ENCODE peak calls at places on chromosomes 7 and 10, in seven cellular contexts. U is CD4-positive, alpha-beta memory T cell; Q is right atrium auricular region; M is GM23248; O is uterus; E is CD8-positive, alpha-beta T cell; R is neural progenitor cell. W is an unnamed sample.

GRCh38 chr7:42611529-42611928 is 300.3 kb downstream of the C7orf25 start:
- DNase-seq in R (no peak), Q (no peak), E (no peak), U (no peak), M (no peak), O (no peak), W (no peak)

GRCh38 chr7:117068511-117069155 is 115.3 kb downstream of the ST7 start:
- DNase-seq in R (no peak), U (peak; percentile 14), O (no peak), E (no peak), Q (no peak), M (no peak), W (no peak)

GRCh38 chr10:11255156-11255555 is 237.5 kb downstream of the CELF2 start:
- DNase-seq in M (no peak), U (no peak), Q (no peak), R (no peak), E (no peak), O (no peak), W (no peak)

GRCh38 chr10:125003146-125003900 is 61.4 kb downstream of the ZRANB1 start:
- DNase-seq in O (peak; percentile 15), U (no peak), Q (no peak), R (no peak), M (no peak), E (no peak), W (no peak)

GRCh38 chr10:110208614-110209398 is 1.4 kb downstream of the MXI1 start:
- DNase-seq in M (peak; percentile 77), O (peak; percentile 48), R (peak; percentile 46), E (peak; percentile 25), Q (no peak), U (no peak), W (no peak)

GRCh38 chr10:30186371-30186875 is 127.0 kb upstream of the JCAD start:
- DNase-seq in Q (no peak), R (peak; percentile 16), U (no peak), M (peak; percentile 46), O (peak; percentile 26), E (no peak), W (no peak)

GRCh38 chr10:88390041-88390440 is 193.1 kb downstream of the RNLS start:
- DNase-seq in M (no peak), Q (no peak), U (no peak), O (no peak), E (no peak), R (no peak), W (peak; percentile 68)

GRCh38 chr10:7411671-7412481 is 1.0 kb upstream of the SFMBT2 start:
- DNase-seq in Q (no peak), U (no peak), O (no peak), M (no peak), R (peak; percentile 55), E (no peak), W (peak; percentile 57)

GRCh38 chr10:4945706-4946348 is 17.4 kb upstream of the AKR1C1 start:
- DNase-seq in U (no peak), R (no peak), Q (no peak), O (no peak), M (peak; percentile 3), E (no peak), W (no peak)

GRCh38 chr10:29623797-29624196 is 11.0 kb downstream of the SVIL start:
- DNase-seq in U (no peak), R (no peak), O (no peak), E (no peak), Q (no peak), M (no peak), W (no peak)

GRCh38 chr10:43316988-43317387 is 50.1 kb upstream of the RASGEF1A start:
- DNase-seq in O (no peak), Q (no peak), E (no peak), U (no peak), M (no peak), R (no peak), W (no peak)

GRCh38 chr10:209357-209756 is 74.1 kb downstream of the ZMYND11 start:
- DNase-seq in E (no peak), R (no peak), Q (no peak), M (peak; percentile 21), O (no peak), U (no peak), W (peak; percentile 8)

GRCh38 chr7:30973292-30973691 is 9.5 kb downstream of the GHRHR start:
- DNase-seq in U (no peak), E (no peak), Q (peak; percentile 16), R (no peak), O (no peak), M (no peak), W (no peak)

GRCh38 chr7:25032774-25033743 is 53.1 kb upstream of the OSBPL3 start:
- DNase-seq in O (no peak), E (no peak), M (peak; percentile 59), U (no peak), R (no peak), Q (no peak), W (peak; percentile 31)

GRCh38 chr10:31320598-31321211 is 1.7 kb downstream of the ZEB1 start:
- DNase-seq in E (peak; percentile 13), Q (peak; percentile 66), U (no peak), O (peak; percentile 64), R (peak; percentile 70), M (peak; percentile 67), W (peak; percentile 42)

GRCh38 chr10:4658777-4659176 is 167.2 kb upstream of the AKR1E2 start:
- DNase-seq in O (no peak), M (no peak), E (no peak), Q (no peak), U (no peak), R (no peak), W (no peak)

GRCh38 chr7:18684899-18685298 is 189.3 kb downstream of the HDAC9 start:
- DNase-seq in Q (no peak), R (no peak), U (no peak), E (no peak), O (no peak), M (no peak), W (no peak)

GRCh38 chr10:30413996-30414576 is 19.9 kb upstream of the MAP3K8 start:
- DNase-seq in Q (no peak), R (peak; percentile 57), M (peak; percentile 83), E (no peak), O (no peak), U (peak; percentile 46), W (peak; percentile 61)

GRCh38 chr7:16106869-16107268 is 314.5 kb downstream of the CRPPA start:
- DNase-seq in Q (no peak), O (no peak), U (no peak), M (no peak), R (no peak), E (no peak), W (no peak)

GRCh38 chr7:49089717-49090116 is 165.4 kb downstream of the CDC14C start:
- DNase-seq in E (no peak), U (no peak), M (no peak), O (no peak), Q (no peak), R (peak; percentile 17), W (peak; percentile 88)

GRCh38 chr7:154965014-154965413 is 37.9 kb downstream of the PAXIP1 start:
- DNase-seq in E (no peak), M (no peak), O (no peak), U (no peak), R (no peak), Q (no peak), W (no peak)

DNA sequence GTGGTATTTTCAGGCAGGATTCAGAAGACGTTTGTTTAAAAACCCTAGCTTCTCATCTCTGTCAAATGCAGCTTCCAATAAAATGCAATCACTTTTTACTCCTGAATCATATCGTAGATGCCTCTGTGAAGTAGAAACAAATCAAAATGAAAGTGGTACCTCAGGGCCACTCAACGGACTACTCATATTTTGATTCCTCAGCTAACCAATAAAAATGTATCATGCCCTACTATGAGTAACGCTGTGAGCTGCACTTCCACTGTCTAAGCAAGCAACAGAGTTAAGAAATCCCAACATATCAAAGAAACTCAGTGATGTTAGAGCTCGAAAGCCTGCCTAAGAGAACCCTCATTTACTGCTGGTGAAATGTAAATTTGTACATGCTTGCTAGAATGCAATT is 151.7 kb downstream of the ANK3 start:
- DNase-seq in R (no peak), M (peak; percentile 40), Q (no peak), E (no peak), O (no peak), U (no peak), W (no peak)
- H3K27ac ChIP-seq in R (no peak overlapping the region), M (no peak overlapping the region), Q (peak overlapping the region; percentile 64), E (no peak overlapping the region), O (no peak overlapping the region), U (no peak overlapping the region), W (no peak overlapping the region)

GRCh38 chr10:73816917-73817729 is 5.7 kb upstream of the NDST2 start:
- DNase-seq in R (no peak), U (no peak), E (no peak), Q (no peak), O (no peak), M (no peak), W (peak; percentile 88)

GRCh38 chr10:73817826-73818225 is 6.4 kb upstream of the NDST2 start:
- DNase-seq in O (no peak), R (no peak), U (no peak), E (no peak), Q (no peak), M (no peak), W (no peak)

GRCh38 chr10:73819513-73820093 is 8.2 kb upstream of the NDST2 start:
- DNase-seq in O (no peak), U (no peak), M (peak; percentile 40), Q (no peak), R (no peak), E (no peak), W (peak; percentile 30)

GRCh38 chr10:73818402-73818801 is 7.0 kb upstream of the NDST2 start:
- DNase-seq in O (no peak), U (no peak), E (no peak), M (no peak), Q (no peak), R (no peak), W (peak; percentile 44)

DNA sequence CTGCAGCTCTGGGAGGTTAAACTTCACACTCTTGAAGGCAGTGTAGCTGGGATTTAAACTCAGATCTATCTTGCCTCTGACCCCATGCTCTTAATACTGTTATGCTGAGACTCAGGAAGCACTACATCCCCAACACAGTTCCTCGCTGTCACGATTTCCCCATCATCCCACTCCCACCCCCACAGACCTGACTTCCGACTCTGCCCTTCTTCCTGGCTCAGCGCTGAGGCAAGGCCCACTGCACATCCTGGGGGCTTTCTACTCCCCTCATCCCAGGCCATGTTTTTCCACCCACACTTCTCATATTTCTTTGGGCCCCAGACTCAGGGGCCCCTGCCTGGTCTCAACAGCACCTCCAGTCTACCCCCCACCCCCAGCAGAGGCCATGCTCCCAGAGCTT is 7.6 kb upstream of the NDST2 start:
- DNase-seq in R (no peak), U (no peak), Q (no peak), E (no peak), O (no peak), M (no peak), W (peak; percentile 35)
- H3K27ac ChIP-seq in R (no peak overlapping the region), U (no peak overlapping the region), Q (no peak overlapping the region), E (no peak overlapping the region), O (no peak overlapping the region), M (no peak overlapping the region), W (no peak overlapping the region)

GRCh38 chr10:103843854-103844567 is 11.4 kb downstream of the SH3PXD2A start:
- DNase-seq in R (no peak), U (no peak), E (no peak), Q (no peak), M (peak; percentile 87), O (no peak), W (no peak)
- H3K27ac ChIP-seq in R (no peak overlapping the region), U (no peak overlapping the region), E (no peak overlapping the region), Q (peak overlapping the region; percentile 78), M (peak overlapping the region; percentile 89), O (peak overlapping the region; percentile 61), W (no peak overlapping the region)

DNA sequence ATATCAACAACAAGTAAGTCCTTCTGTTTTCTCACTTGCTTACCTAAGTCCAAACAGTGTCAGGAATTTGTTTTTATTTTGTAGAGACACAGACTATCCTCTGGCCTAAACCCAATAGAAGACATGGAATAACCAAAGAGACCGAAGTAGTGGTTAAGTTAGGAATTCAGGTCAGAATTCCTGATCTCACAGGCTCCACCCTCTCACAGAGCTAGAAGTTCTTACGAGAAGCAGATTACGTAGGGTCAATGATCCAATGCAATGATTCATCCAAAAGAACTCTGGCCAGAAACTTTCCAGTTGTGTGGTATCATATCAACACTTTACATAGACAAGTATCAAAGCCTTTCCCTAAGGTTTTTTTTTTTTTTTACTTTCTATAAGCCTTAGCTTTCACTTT is 73.8 kb downstream of the IQUB start:
- DNase-seq in U (no peak), Q (no peak), R (no peak), E (no peak), M (peak; percentile 10), O (no peak), W (peak; percentile 19)
- H3K27ac ChIP-seq in U (no peak overlapping the region), Q (no peak overlapping the region), R (no peak overlapping the region), E (no peak overlapping the region), M (no peak overlapping the region), O (no peak overlapping the region), W (no peak overlapping the region)

W was measured in mesendoderm.